ENCODE peak calls at places on chromosomes 7 and 10, in six cellular contexts. T, D, X, V, Q and E are unnamed samples.

GRCh38 chr10:131880016-131880590 is 20.7 kb upstream of the PPP2R2D start:
- DNase-seq in X (no peak), T (no peak), V (no peak), Q (no peak), D (no peak), E (no peak)

GRCh38 chr7:133602291-133602690 is 349.4 kb downstream of the EXOC4 start:
- DNase-seq in T (no peak), D (peak; percentile 72), X (no peak), V (no peak), Q (no peak), E (no peak)

GRCh38 chr7:130292682-130293257 is at the start of gene CPA4:
- DNase-seq in D (no peak), T (peak; percentile 94), Q (no peak), V (no peak), X (no peak), E (no peak)

GRCh38 chr10:101694056-101694673 is 805 bp downstream of the FBXW4 start:
- DNase-seq in V (peak; percentile 45), T (no peak), Q (peak; percentile 84), X (peak; percentile 73), D (peak; percentile 72), E (peak; percentile 65)

GRCh38 chr7:14688208-14688607 is 214.3 kb downstream of the DGKB start:
- DNase-seq in Q (no peak), X (no peak), T (no peak), D (no peak), V (no peak), E (no peak)

GRCh38 chr7:106111671-106112117 is 418 bp downstream of the SYPL1 start:
- DNase-seq in D (no peak), X (peak; percentile 60), T (no peak), Q (no peak), V (no peak), E (no peak)

GRCh38 chr10:8595140-8595539 is 540.7 kb downstream of the GATA3 start:
- DNase-seq in D (no peak), Q (no peak), X (no peak), T (no peak), V (no peak), E (no peak)

GRCh38 chr10:78357027-78357672 is 323.5 kb downstream of the RPS24 start:
- DNase-seq in X (no peak), V (no peak), D (no peak), T (no peak), Q (no peak), E (no peak)

GRCh38 chr7:101913876-101914275 is 96.5 kb downstream of the CUX1 start:
- DNase-seq in D (peak; percentile 74), T (no peak), Q (no peak), X (no peak), V (no peak), E (no peak)

GRCh38 chr7:157840913-157841756 is 504.3 kb downstream of the DNAJB6 start:
- DNase-seq in V (no peak), X (no peak), D (no peak), T (no peak), Q (no peak), E (no peak)